ENCODE peak calls at places on chromosome 13, in six cellular contexts. S is astrocyte; L is tibial artery; C is OCI-LY7; Q is cardiac muscle cell; R is CD8-positive, alpha-beta memory T cell. E is an unnamed sample. For H3K4me1, the result is how much of the 10 kb centered on the place peaks cover.

GRCh38 chr13:25276748-25277147 is 10.5 kb downstream of the MTMR6 start:
- DNase-seq in S (peak), L (no peak), Q (no peak), C (no peak), R (no peak), E (no peak)

GRCh38 chr13:31046711-31047279 is 114.3 kb downstream of the TEX26 start:
- DNase-seq in L (no peak), C (no peak), Q (peak), R (no peak), S (peak), E (no peak)

GRCh38 chr13:39433705-39434104 is 169.3 kb downstream of the LHFPL6 start:
- DNase-seq in R (no peak), S (no peak), Q (no peak), C (no peak), L (no peak), E (no peak)

GRCh38 chr13:43071824-43072223 is 48.4 kb downstream of the DNAJC15 start:
- DNase-seq in C (no peak), Q (no peak), R (no peak), L (no peak), S (no peak), E (no peak)

GRCh38 chr13:111485491-111486250 is 165.2 kb downstream of the TEX29 start:
- DNase-seq in L (no peak), S (no peak), Q (no peak), C (no peak), R (no peak), E (no peak)

GRCh38 chr13:23020246-23020843 is 160.4 kb upstream of the SGCG start:
- DNase-seq in C (peak), L (no peak), R (no peak), Q (peak), S (peak), E (no peak)

GRCh38 chr13:59103004-59103768 is 1060.5 kb downstream of the DIAPH3 start:
- DNase-seq in Q (no peak), S (peak), C (no peak), L (no peak), R (no peak), E (no peak)

GRCh38 chr13:69374036-69374435 is 733.6 kb upstream of the ATXN8OS start:
- DNase-seq in Q (no peak), S (no peak), R (no peak), C (no peak), L (no peak), E (no peak)

GRCh38 chr13:30119476-30119875 is 187.9 kb downstream of the KATNAL1 start:
- DNase-seq in R (no peak), C (no peak), S (peak), L (no peak), Q (no peak), E (no peak)

GRCh38 chr13:19604306-19604705 is 29.2 kb upstream of the MPHOSPH8 start:
- DNase-seq in S (no peak), C (no peak), L (no peak), R (no peak), Q (no peak), E (no peak)

GRCh38 chr13:106573279-106573831 is 5.4 kb upstream of the ARGLU1 start:
- DNase-seq in Q (no peak), S (peak), L (no peak), R (no peak), C (no peak), E (no peak)

GRCh38 chr13:27372896-27373295 is 51.5 kb upstream of the GTF3A start:
- DNase-seq in C (no peak), S (no peak), R (no peak), Q (peak), L (no peak), E (no peak)

GRCh38 chr13:44447783-44448182 is 74.2 kb downstream of the SERP2 start:
- DNase-seq in R (no peak), S (no peak), C (no peak), Q (no peak), L (no peak), E (no peak)
- H3K4me1 ChIP-seq in R (under half), S (under half), C (under half), Q (under half), L (under half), E (under half)

DNA sequence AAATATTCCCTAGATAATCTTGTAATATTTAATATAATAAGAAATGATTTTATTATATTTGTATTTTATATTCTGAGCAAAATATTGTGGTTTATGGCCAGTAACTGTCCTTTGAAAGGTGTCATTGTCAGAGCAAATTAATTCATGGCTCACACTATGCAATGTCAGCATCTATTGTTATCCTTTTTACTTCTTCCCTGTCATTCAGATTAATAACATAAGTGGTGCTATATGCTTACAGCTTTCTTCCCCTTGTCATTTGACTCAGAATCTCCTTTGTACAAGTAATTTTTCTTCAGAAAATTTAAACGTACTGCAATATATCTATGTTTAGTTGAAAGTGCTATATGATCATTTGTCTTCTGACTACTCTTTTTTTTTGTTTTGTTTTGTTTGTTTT is 1738.2 kb upstream of the MIR17HG start:
- DNase-seq in C (no peak), L (no peak), R (no peak), Q (no peak), S (no peak), E (no peak)
- H3K4me1 ChIP-seq in C (under half), L (under half), R (under half), Q (under half), S (under half), E (under half)

DNA sequence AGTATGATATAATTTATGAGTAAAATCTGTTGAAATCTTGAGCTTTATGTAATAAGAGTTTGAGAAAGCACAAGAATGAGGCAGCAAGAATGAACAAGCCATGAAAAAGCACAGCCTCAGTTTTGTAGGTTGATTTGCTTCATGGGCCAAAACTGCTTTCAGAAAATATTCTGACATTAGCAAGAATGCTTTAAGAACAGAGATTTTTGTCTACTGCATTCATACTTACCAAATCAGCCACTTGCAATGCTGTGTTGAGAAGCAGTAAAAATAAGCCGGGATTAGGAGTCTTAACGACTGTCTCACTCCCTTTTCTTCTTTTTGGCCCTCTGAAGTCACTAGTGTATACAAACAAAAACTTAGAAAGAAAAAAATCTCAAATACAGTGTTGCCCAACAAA is 114.5 kb downstream of the POSTN start:
- DNase-seq in C (no peak), Q (no peak), R (no peak), S (no peak), L (no peak), E (no peak)
- H3K4me1 ChIP-seq in C (under half), Q (under half), R (under half), S (under half), L (under half), E (under half)

DNA sequence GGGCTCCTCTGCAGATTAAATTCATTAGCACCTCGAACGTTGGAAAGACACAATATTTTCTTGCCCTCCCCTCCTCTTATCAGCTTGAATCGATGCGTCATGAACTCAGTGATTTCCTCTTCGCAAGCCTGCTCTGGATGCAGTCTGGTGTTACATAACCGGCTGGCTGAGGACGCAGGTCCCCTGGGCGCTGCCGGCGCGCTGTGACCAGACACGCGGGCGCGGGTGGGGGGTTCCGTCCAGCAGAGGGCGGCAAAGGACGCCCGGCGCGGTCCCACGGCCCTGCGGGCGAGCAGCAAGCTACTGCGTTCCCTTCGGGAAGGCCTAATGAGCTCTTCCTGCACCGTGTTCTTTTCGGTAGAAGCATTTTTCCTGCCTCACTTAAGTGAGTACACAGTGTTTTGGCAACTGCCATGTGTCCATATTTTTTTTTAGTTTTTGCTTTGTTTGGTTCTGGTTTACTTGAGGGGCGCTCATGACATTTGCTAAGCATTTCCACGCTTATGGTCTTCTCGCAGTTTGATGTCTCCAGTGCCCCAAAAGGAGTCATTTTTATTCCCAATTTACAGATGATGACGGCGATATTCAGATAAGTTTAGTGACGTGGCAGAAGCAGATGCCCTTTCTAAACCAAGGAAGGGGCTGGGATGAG is 112.2 kb upstream of the MBNL2 start:
- DNase-seq in Q (peak), C (peak), R (peak), L (peak), S (peak), E (peak)
- H3K4me1 ChIP-seq in Q (under half), C (under half), R (under half), L (under half), S (under half), E (under half)

GRCh38 chr13:98576215-98576945 is 527 bp downstream of the STK24 start:
- DNase-seq in Q (peak), S (no peak), R (peak), C (peak), L (peak), E (peak)
- H3K4me1 ChIP-seq in Q (under half), S (under half), R (under half), C (under half), L (under half), E (under half)

GRCh38 chr13:114152831-114153371 is 20.5 kb upstream of the RASA3 start:
- DNase-seq in Q (no peak), R (no peak), L (no peak), S (no peak), C (no peak), E (peak)

GRCh38 chr13:114154476-114154875 is 22.1 kb upstream of the RASA3 start:
- DNase-seq in R (no peak), Q (no peak), C (peak), S (no peak), L (peak), E (no peak)

GRCh38 chr13:114153485-114154080 is 21.2 kb upstream of the RASA3 start:
- DNase-seq in Q (no peak), S (no peak), C (no peak), R (no peak), L (no peak), E (no peak)

GRCh38 chr13:114155923-114156883 is 22.9 kb upstream of the CFAP97D2 start:
- DNase-seq in S (no peak), R (no peak), Q (no peak), L (no peak), C (no peak), E (no peak)

DNA sequence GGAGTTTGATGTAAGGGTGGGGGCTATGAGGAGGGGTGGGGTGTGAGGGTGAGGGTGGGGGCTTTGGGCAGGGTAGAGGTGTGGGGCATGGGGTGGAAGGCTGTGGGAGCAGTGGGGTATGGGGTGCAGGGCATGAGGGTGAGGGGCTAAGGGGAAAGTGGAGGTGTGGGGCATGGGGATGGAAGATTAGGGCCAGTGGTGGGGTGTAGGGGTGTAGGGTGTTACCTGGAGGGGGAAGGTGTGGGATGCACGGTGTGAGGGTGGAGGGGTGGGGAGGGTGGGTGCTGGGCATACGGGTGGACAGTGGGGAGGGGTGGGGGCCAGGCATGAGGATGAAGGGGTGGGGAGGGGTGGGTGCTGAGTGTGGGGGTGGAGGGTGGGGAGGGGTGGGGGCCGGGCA is 22.9 kb upstream of the RASA3 start:
- DNase-seq in L (no peak), C (no peak), S (no peak), R (no peak), Q (no peak), E (no peak)
- H3K4me1 ChIP-seq in L (under half), C (under half), S (under half), R (half or more), Q (under half), E (under half)

DNA sequence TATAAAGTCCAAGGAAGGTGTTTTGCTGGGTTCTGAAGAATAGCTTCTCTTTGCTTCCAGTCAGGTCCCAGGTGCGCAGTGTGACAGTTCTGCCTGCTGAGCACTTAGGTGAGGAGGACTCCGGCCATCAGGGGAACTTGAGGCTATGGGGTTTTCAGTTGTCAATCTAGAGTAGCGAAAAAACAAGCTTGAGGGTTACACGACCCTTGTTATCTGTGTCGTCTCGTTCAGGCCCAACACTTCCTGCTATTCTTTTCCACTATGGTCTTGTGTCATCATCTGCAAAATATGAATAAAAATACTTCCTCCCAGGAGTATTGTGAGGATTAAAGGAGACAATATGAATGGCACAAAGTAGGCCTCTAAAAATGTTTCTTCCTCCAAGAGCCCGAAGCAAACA is 40.3 kb upstream of the RCBTB2 start:
- DNase-seq in L (no peak), Q (no peak), C (no peak), R (no peak), S (no peak), E (no peak)
- H3K4me1 ChIP-seq in L (under half), Q (under half), C (half or more), R (under half), S (under half), E (under half)